ENCODE peak calls at places on chromosome 13, in four cellular contexts. F, U, T and D are unnamed samples. For H3K36me3 and H3K4me1, the result is how much of the 10 kb centered on the place peaks cover.

GRCh38 chr13:49653478-49653877 is 25.2 kb downstream of the ARL11 start:
- DNase-seq in T (no peak), F (no peak), U (no peak), D (no peak)

GRCh38 chr13:61988810-61989209 is 573.2 kb upstream of the PCDH20 start:
- DNase-seq in U (no peak), F (no peak), T (no peak), D (no peak)

GRCh38 chr13:85993567-85993966 is 194.3 kb upstream of the SLITRK6 start:
- DNase-seq in T (no peak), U (no peak), F (no peak), D (no peak)

GRCh38 chr13:50999641-51000040 is 90.0 kb downstream of the RNASEH2B start:
- DNase-seq in U (no peak), T (no peak), F (peak), D (peak)

GRCh38 chr13:30880151-30880551 is 25.9 kb upstream of the MEDAG start:
- DNase-seq in U (no peak), T (no peak), F (no peak), D (no peak)

GRCh38 chr13:112885782-112886268 is 83.2 kb upstream of the MCF2L start:
- DNase-seq in T (peak), F (peak), U (peak), D (peak)

GRCh38 chr13:47396915-47397314 is 500.1 kb upstream of the HTR2A start:
- DNase-seq in T (no peak), F (no peak), U (no peak), D (no peak)

GRCh38 chr13:38564751-38565150 is 122.1 kb upstream of the FREM2 start:
- DNase-seq in T (no peak), U (no peak), F (no peak), D (no peak)

GRCh38 chr13:84455143-84455905 is 573.0 kb upstream of the SLITRK1 start:
- DNase-seq in F (no peak), U (no peak), T (no peak), D (no peak)

GRCh38 chr13:84823528-84823927 is 941.3 kb upstream of the SLITRK1 start:
- DNase-seq in F (no peak), U (no peak), T (no peak), D (no peak)

GRCh38 chr13:44396963-44397580 is 23.4 kb downstream of the SERP2 start:
- DNase-seq in U (no peak), F (peak), T (no peak), D (no peak)

GRCh38 chr13:114288157-114288591 is 6.8 kb downstream of the UPF3A start:
- DNase-seq in U (peak), T (no peak), F (no peak), D (no peak)
- H3K36me3 ChIP-seq in U (half or more), T (under half), F (under half), D (half or more)

GRCh38 chr13:45876781-45877180 is 25.2 kb upstream of the SIAH3 start:
- DNase-seq in U (no peak), T (no peak), F (no peak), D (peak)

GRCh38 chr13:45872574-45872973 is 21.0 kb upstream of the SIAH3 start:
- DNase-seq in F (no peak), T (no peak), U (no peak), D (no peak)

GRCh38 chr13:45870232-45870631 is 18.7 kb upstream of the SIAH3 start:
- DNase-seq in U (no peak), T (no peak), F (no peak), D (no peak)

GRCh38 chr13:45875951-45876350 is 24.4 kb upstream of the SIAH3 start:
- DNase-seq in U (no peak), F (no peak), T (no peak), D (peak)

DNA sequence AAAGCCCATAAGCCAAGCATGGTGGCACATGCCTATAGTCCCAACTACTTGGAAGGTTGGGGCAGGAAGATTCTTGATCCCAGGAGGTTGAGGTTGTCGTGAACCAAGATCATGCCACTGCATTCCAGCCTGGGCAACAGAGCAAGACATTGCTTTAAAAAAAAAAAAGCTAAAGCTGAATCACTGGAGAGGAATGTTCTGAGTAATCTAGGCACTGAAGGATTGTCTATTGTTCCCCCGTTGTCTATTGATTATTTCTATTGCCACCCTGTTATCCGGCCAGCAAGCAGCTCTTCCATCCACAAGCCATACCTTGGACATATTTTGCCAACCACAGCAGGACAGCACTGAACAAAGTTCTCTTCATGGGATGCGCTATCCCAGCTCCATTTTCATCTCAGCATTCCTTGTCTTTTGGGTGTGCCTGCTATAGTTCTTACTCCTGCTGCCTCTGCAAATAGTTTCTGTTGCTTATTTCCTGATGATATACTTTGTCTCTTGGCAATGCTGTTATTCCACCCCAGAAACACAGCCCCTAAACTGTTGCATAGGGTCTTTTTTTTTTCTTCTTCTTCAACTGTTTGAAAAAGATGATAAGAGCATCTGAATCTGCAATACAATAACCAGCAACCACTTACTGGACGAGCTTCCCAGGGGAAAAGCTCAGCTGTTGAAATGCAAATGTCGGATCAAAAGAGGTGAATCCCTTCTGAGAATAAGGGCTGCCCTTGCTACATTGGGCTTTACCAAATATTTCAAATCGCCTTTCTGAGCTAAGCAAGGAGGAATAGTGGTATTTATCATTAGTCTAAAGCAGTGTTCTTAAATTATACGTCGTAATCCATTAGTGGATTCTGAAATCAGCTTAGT is 22.2 kb upstream of the SIAH3 start:
- DNase-seq in F (no peak), T (no peak), U (no peak), D (peak)
- H3K4me1 ChIP-seq in F (under half), T (under half), U (under half), D (under half)

DNA sequence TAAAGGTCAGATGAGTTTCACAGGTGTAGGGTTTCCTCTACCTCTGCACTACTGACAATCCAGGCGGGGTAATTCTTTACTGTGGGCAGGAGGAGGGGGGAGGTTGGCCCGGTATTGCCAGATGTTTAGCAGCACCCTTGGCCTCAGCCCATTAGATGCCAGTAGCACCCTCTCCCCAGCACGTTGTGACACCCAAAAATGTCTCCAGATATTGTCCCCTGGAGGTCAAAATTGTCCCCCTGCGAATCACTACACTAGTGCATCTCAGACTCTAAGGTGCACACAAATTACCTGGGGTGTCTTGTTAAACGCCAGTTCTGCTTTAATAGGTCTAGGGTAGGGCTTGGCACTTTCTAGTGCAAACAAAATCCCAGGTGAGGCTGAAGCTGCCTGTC is 3.4 kb upstream of the UBAC2 start:
- DNase-seq in F (no peak), U (no peak), T (no peak), D (no peak)
- TF ChIP-seq EP300 in F (no peak), U (no peak), T (no peak), D (no peak)

GRCh38 chr13:32334676-32335075 is 19.4 kb downstream of the BRCA2 start:
- DNase-seq in T (no peak), F (no peak), U (no peak), D (no peak)

DNA sequence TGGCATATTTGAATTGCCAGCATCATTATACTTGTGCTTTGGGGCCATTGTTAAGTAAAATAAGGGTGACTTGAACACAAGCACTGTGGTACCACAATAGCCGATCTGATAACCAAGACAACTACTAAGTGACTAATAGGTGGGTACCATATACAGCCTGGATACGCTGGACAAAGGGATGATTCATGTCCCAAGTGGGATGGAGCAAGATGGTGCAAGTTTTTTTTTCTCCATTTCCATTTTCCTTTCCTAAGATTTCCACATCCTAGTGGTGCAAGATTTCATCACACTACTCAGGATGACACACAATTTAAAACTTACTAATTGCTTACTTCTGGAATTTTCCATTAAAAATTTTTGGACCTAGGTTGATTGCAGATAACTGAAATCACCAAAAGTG is 15.1 kb downstream of the BRCA2 start:
- DNase-seq in T (no peak), F (no peak), U (no peak), D (no peak)
- H3K36me3 ChIP-seq in T (under half), F (under half), U (under half), D (under half)